ENCODE peak calls at places on chromosomes 3 and 15, in six cellular contexts. A is nephron progenitor cell; E is activated T-helper 1 cell treated with Interleukin-2 at 50 U/mL for 16 hours; M is mucosa of gallbladder; X is activated T-cell treated with anti-CD3 and anti-CD28 coated beads, Interleukin-2, amount 50 U/mL, for 48 hours; V is activated gamma-delta T cell treated with Interleukin-2 at 50 U/mL for 16 hours. Z is an unnamed sample.

GRCh38 chr3:163561151-163561550 is 1517.1 kb downstream of the SI start:
- DNase-seq in A (no peak), E (no peak), M (no peak), X (no peak), V (no peak), Z (no peak)

GRCh38 chr3:97138914-97139541 is 324.6 kb downstream of the EPHA6 start:
- DNase-seq in A (no peak), E (no peak), M (no peak), X (no peak), V (no peak), Z (no peak)

GRCh38 chr3:47266709-47267489 is 15.7 kb downstream of the KIF9 start:
- DNase-seq in A (no peak), E (peak), M (peak), X (peak), V (peak), Z (no peak)

GRCh38 chr15:74775132-74775562 is 6.7 kb upstream of the CSK start:
- DNase-seq in A (no peak), E (no peak), M (no peak), X (no peak), V (no peak), Z (no peak)

GRCh38 chr3:40096561-40097506 is 212.7 kb upstream of the EIF1B start:
- DNase-seq in A (no peak), E (no peak), M (no peak), X (no peak), V (no peak), Z (no peak)

GRCh38 chr15:69060041-69060481 is 45.6 kb downstream of the NOX5 start:
- DNase-seq in A (no peak), E (no peak), M (peak), X (no peak), V (no peak), Z (no peak)

GRCh38 chr15:64455951-64456350 is 4.4 kb upstream of the ZNF609 start:
- DNase-seq in A (no peak), E (no peak), M (peak), X (no peak), V (no peak), Z (no peak)

GRCh38 chr15:67241132-67241855 is 13.2 kb downstream of the AAGAB start:
- DNase-seq in A (no peak), E (no peak), M (no peak), X (peak), V (no peak), Z (no peak)

GRCh38 chr3:39808467-39809180 is 785 bp upstream of the MYRIP start:
- DNase-seq in A (peak), E (no peak), M (no peak), X (no peak), V (no peak), Z (no peak)

Z was measured in NCI-H2107.